ENCODE peak calls at places on chromosomes 3 and 15, in four cellular contexts. C is keratinocyte, W is IMR-90, M is K562. K is an unnamed sample. For H4K20me1 and H3K9me1, the result is how much of the 10 kb centered on the place peaks cover.

GRCh38 chr15:92393287-92393993 is at the start of gene ST8SIA2:
- DNase-seq in W (no peak), C (no peak), M (no peak), K (peak)

GRCh38 chr3:196988241-196989029 is 19.8 kb upstream of the PIGZ start:
- DNase-seq in M (peak), W (no peak), C (no peak), K (no peak)

GRCh38 chr3:11288786-11289637 is 16.8 kb downstream of the ATG7 start:
- DNase-seq in C (peak), M (peak), W (peak), K (peak)

GRCh38 chr15:39357478-39358268 is 223.2 kb upstream of the THBS1 start:
- DNase-seq in W (no peak), M (no peak), C (no peak), K (no peak)

GRCh38 chr3:171258316-171258715 is 201.9 kb downstream of the TNIK start:
- DNase-seq in W (no peak), C (no peak), M (no peak), K (no peak)

GRCh38 chr3:11099306-11099705 is 55.0 kb upstream of the HRH1 start:
- DNase-seq in C (no peak), M (no peak), W (no peak), K (no peak)

GRCh38 chr15:58988011-58988785 is 735 bp downstream of the RNF111 start:
- DNase-seq in W (peak), M (peak), C (no peak), K (peak)

GRCh38 chr3:129690406-129690805 is 83.9 kb upstream of the PLXND1 start:
- DNase-seq in W (peak), M (peak), C (peak), K (peak)

GRCh38 chr15:33068007-33068441 is 126.5 kb downstream of the FMN1 start:
- DNase-seq in C (no peak), M (no peak), W (no peak), K (no peak)

GRCh38 chr3:49377483-49377882 is 19.3 kb upstream of the GPX1 start:
- DNase-seq in C (no peak), M (no peak), W (peak), K (no peak)

GRCh38 chr15:97504031-97504430 is 456.5 kb upstream of the ARRDC4 start:
- DNase-seq in W (peak), M (no peak), C (peak), K (peak)

GRCh38 chr3:138381950-138382715 is 33.8 kb downstream of the MRAS start:
- DNase-seq in W (peak), C (peak), M (no peak), K (no peak)

GRCh38 chr3:127395663-127396320 is 107.9 kb upstream of the PRR20G start:
- DNase-seq in C (no peak), M (no peak), W (no peak), K (no peak)

GRCh38 chr3:67458406-67458805 is 196.0 kb downstream of the SUCLG2 start:
- DNase-seq in W (peak), C (no peak), M (no peak), K (no peak)

GRCh38 chr3:175518459-175518858 is 659.3 kb downstream of the NAALADL2 start:
- DNase-seq in C (no peak), W (no peak), M (no peak), K (no peak)

GRCh38 chr15:67074886-67075229 is 9.5 kb downstream of the SMAD3 start:
- DNase-seq in C (no peak), W (peak), M (no peak), K (no peak)

GRCh38 chr3:100708644-100708988 is 678 bp upstream of the TFG start:
- DNase-seq in C (no peak), M (no peak), W (no peak), K (peak)

GRCh38 chr3:161217496-161217895 is 3.6 kb upstream of the NMD3 start:
- DNase-seq in W (no peak), C (no peak), M (no peak), K (no peak)

GRCh38 chr15:41633609-41634008 is 26.6 kb upstream of the MGA start:
- DNase-seq in W (no peak), M (no peak), C (no peak), K (no peak)

GRCh38 chr15:66387176-66388056 is 704 bp downstream of the MAP2K1 start:
- DNase-seq in M (peak), W (peak), C (no peak), K (peak)

GRCh38 chr3:141074529-141074928 is 23.4 kb downstream of the SPSB4 start:
- DNase-seq in M (no peak), C (no peak), W (no peak), K (no peak)

GRCh38 chr3:146138904-146139303 is 22.1 kb downstream of the PLOD2 start:
- DNase-seq in M (no peak), C (no peak), W (no peak), K (no peak)

GRCh38 chr3:170038434-170039110 is 777 bp downstream of the GPR160 start:
- DNase-seq in M (no peak), C (no peak), W (no peak), K (no peak)

GRCh38 chr3:191357909-191358308 is 27.6 kb upstream of the UTS2B start:
- DNase-seq in M (no peak), W (no peak), C (no peak), K (no peak)

GRCh38 chr3:68057637-68058320 is 403.4 kb upstream of the SUCLG2 start:
- DNase-seq in C (no peak), M (no peak), W (no peak), K (no peak)

GRCh38 chr3:44339181-44339741 is 695 bp downstream of the TCAIM start:
- DNase-seq in W (no peak), C (no peak), M (no peak), K (peak)

GRCh38 chr3:190718097-190718496 is 144.4 kb downstream of the GMNC start:
- DNase-seq in W (no peak), C (no peak), M (no peak), K (no peak)

GRCh38 chr3:99901200-99901926 is 83.7 kb downstream of the CMSS1 start:
- DNase-seq in W (peak), C (peak), M (no peak), K (peak)

GRCh38 chr3:53240989-53241972 is 14.5 kb downstream of the TKT start:
- DNase-seq in M (no peak), C (no peak), W (no peak), K (no peak)

GRCh38 chr3:53239800-53240199 is 16.0 kb downstream of the TKT start:
- DNase-seq in W (no peak), C (no peak), M (no peak), K (no peak)

GRCh38 chr3:53236112-53236841 is 19.5 kb downstream of the TKT start:
- DNase-seq in M (peak), C (no peak), W (peak), K (peak)

GRCh38 chr3:53238051-53238850 is 17.6 kb downstream of the TKT start:
- DNase-seq in M (no peak), C (peak), W (peak), K (peak)

DNA sequence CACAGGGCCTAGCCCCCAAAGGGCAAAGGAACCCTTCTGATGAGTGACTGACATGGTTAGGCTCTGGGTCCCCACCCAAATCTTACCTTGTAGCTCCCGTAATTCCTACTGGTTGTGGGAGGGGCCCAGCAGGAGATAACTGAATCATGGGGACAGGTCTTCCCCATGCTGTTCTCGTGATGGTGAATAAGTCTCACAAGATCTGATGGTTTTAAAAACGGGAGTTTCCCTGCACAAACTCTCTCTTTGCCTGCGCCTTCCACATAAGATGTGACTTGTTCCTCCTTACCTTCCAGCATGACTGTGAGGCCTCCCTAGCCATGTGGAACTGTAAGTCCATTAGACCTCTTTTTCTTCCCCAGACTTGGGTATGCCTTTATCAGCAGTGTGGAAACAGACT is 16.9 kb downstream of the TKT start:
- DNase-seq in W (no peak), M (no peak), C (no peak), K (no peak)
- H4K20me1 ChIP-seq in W (half or more), M (under half), C (under half), K (under half)

GRCh38 chr3:29484633-29485032 is 203.8 kb downstream of the RBMS3 start:
- DNase-seq in W (no peak), C (no peak), M (no peak), K (no peak)

GRCh38 chr3:29486087-29486486 is 205.2 kb downstream of the RBMS3 start:
- DNase-seq in W (peak), C (no peak), M (no peak), K (no peak)

GRCh38 chr3:29481969-29482767 is 201.3 kb downstream of the RBMS3 start:
- DNase-seq in M (no peak), W (no peak), C (no peak), K (no peak)

GRCh38 chr3:29488922-29489321 is 208.1 kb downstream of the RBMS3 start:
- DNase-seq in M (no peak), W (peak), C (no peak), K (no peak)

GRCh38 chr3:29486917-29487316 is 206.0 kb downstream of the RBMS3 start:
- DNase-seq in M (no peak), W (no peak), C (no peak), K (no peak)
- H3K9me1 ChIP-seq in M (under half), W (under half), C (under half), K (under half)

GRCh38 chr3:12585181-12585580 is 28.3 kb downstream of the MKRN2 start:
- DNase-seq in M (no peak), C (no peak), W (no peak), K (no peak)

GRCh38 chr3:12582730-12583129 is 25.8 kb downstream of the MKRN2 start:
- DNase-seq in C (no peak), M (no peak), W (no peak), K (no peak)

GRCh38 chr3:12585970-12586369 is 29.1 kb downstream of the MKRN2 start:
- DNase-seq in M (no peak), C (no peak), W (no peak), K (no peak)

GRCh38 chr3:12584091-12584490 is 27.2 kb downstream of the MKRN2 start:
- DNase-seq in M (no peak), W (no peak), C (no peak), K (no peak)

DNA sequence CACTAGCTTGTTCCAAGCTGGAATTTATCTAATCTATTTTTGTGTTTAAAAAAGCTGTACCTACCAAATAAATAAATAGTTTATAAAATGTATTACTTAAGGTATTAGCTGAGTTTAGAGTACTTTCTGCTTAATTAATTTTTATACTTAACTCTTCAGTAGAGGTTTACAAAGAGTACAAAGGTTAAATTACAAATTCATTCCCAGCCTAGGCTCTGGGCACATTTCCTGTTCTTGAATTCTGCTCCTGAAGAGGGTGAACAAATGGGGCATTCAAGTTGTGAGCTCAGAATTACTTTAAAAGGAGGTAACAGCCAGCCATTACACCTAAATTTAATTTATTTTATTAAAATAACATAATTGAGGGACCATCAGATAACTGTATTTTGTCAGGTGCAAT is 26.4 kb downstream of the MKRN2 start:
- DNase-seq in W (no peak), C (no peak), M (no peak), K (no peak)
- H4K20me1 ChIP-seq in W (under half), C (under half), M (under half), K (under half)

GRCh38 chr3:63251499-63251898 is 26.6 kb upstream of the SYNPR start:
- DNase-seq in W (no peak), C (no peak), M (no peak), K (no peak)
- H3K9me1 ChIP-seq in W (under half), C (under half), M (under half), K (under half)

GRCh38 chr15:77400258-77400657 is 19.6 kb downstream of the PEAK1 start:
- DNase-seq in M (no peak), C (no peak), W (no peak), K (no peak)
- H4K20me1 ChIP-seq in M (under half), C (under half), W (under half), K (under half)

DNA sequence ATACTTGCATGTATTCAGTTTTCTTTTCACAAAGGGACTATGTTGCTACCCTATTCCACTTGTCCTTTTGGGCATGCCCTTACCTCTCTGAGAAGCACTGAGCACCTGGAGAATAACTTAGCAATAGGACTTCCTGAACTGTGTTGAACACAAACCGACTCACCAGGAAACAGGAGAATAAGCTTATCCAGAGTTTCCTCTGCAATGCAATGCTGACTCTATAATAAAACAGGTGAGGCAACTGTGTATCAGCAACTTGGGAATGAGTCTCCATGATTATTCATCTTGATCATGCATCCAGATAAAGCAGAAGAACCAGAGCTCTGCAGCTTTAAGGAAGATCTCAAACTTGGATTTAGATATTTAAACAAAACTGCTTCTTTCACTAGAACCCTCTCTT is 806.5 kb downstream of the IGSF11 start:
- DNase-seq in M (no peak), C (no peak), W (no peak), K (no peak)
- H3K9me1 ChIP-seq in M (under half), C (under half), W (under half), K (under half)